ENCODE peak calls at places on chromosomes 1 and 21, in ten cellular contexts. J, Y, E, R, U, C, N, V, L and D are unnamed samples.

GRCh38 chr1:4797429-4797828 is 143.0 kb downstream of the AJAP1 start:
- DNase-seq in L (no peak), Y (no peak), U (no peak), J (no peak), R (no peak), E (no peak), C (no peak), V (no peak), N (no peak), D (no peak)

GRCh38 chr1:7422966-7423365 is 348.1 kb upstream of the VAMP3 start:
- DNase-seq in C (no peak), N (no peak), Y (no peak), V (no peak), U (peak; percentile 16), E (peak; percentile 35), R (no peak), J (no peak), L (no peak), D (no peak)

GRCh38 chr1:46539968-46540367 is 11.5 kb downstream of the KNCN start:
- DNase-seq in E (no peak), J (peak; percentile 80), Y (no peak), N (peak; percentile 96), C (peak; percentile 18), L (no peak), U (no peak), R (no peak), V (no peak), D (no peak)

GRCh38 chr1:183379951-183380350 is 38.2 kb downstream of the NMNAT2 start:
- DNase-seq in L (no peak), J (no peak), N (no peak), V (no peak), R (no peak), E (no peak), Y (no peak), U (no peak), C (no peak), D (no peak)

GRCh38 chr1:39819091-39819812 is 30.6 kb upstream of the BMP8B start:
- DNase-seq in V (no peak), R (peak; percentile 56), C (no peak), E (no peak), U (peak; percentile 100), L (no peak), J (no peak), N (no peak), Y (no peak), D (no peak)

GRCh38 chr21:31198575-31198974 is 145.5 kb downstream of the TIAM1 start:
- DNase-seq in L (peak; percentile 11), N (peak; percentile 74), J (peak; percentile 75), U (peak; percentile 43), V (peak; percentile 74), R (no peak), C (no peak), Y (no peak), E (no peak), D (peak; percentile 50)

GRCh38 chr1:157691285-157691920 is 9.2 kb downstream of the FCRL3 start:
- DNase-seq in C (no peak), U (no peak), L (peak; percentile 13), N (peak; percentile 66), V (peak; percentile 61), E (no peak), R (no peak), Y (no peak), J (peak; percentile 33), D (peak; percentile 26)

GRCh38 chr1:31714442-31715096 is 10.8 kb upstream of the COL16A1 start:
- DNase-seq in E (no peak), L (no peak), J (peak; percentile 71), Y (peak; percentile 65), R (peak; percentile 42), V (peak; percentile 74), U (peak; percentile 35), N (peak; percentile 86), C (no peak), D (peak; percentile 33)

GRCh38 chr1:54542120-54542961 is 5.7 kb upstream of the ACOT11 start:
- DNase-seq in E (no peak), C (peak; percentile 92), J (peak; percentile 68), U (peak; percentile 32), V (no peak), N (peak; percentile 86), Y (peak; percentile 81), L (peak; percentile 15), R (peak; percentile 78), D (peak; percentile 24)

GRCh38 chr1:46448109-46448911 is 41.3 kb upstream of the DMBX1 start:
- DNase-seq in N (no peak), Y (no peak), U (no peak), E (no peak), L (no peak), J (no peak), C (no peak), V (no peak), R (no peak), D (no peak)

GRCh38 chr1:241157435-241157834 is 199.6 kb downstream of the RGS7 start:
- DNase-seq in Y (no peak), C (no peak), N (no peak), R (no peak), L (no peak), J (no peak), U (no peak), E (no peak), V (no peak), D (no peak)

GRCh38 chr1:112110031-112110430 is 120.6 kb upstream of the KCND3 start:
- DNase-seq in U (no peak), Y (no peak), R (peak; percentile 51), N (no peak), C (no peak), L (no peak), E (no peak), V (no peak), J (peak; percentile 25), D (no peak)

GRCh38 chr21:35352066-35352770 is 303.1 kb upstream of the RUNX1 start:
- DNase-seq in L (no peak), N (peak; percentile 91), C (no peak), R (no peak), Y (no peak), E (no peak), U (no peak), V (no peak), J (peak; percentile 73), D (no peak)

GRCh38 chr1:226082959-226083302 is 20.4 kb downstream of the H3-3A start:
- DNase-seq in V (no peak), Y (no peak), U (no peak), C (peak; percentile 94), R (peak; percentile 64), N (peak; percentile 83), E (peak; percentile 58), J (peak; percentile 56), L (no peak), D (peak; percentile 45)

GRCh38 chr1:214259353-214259982 is 21.5 kb upstream of the SMYD2 start:
- DNase-seq in E (no peak), L (no peak), C (no peak), R (no peak), U (no peak), Y (no peak), V (no peak), J (no peak), N (peak; percentile 49), D (peak; percentile 40)